ENCODE peak calls at places on chromosomes 13 and 19, in six cellular contexts. U, B, O, P, F and A are unnamed samples.

GRCh38 chr13:27005556-27005955 is 166.1 kb downstream of the USP12 start:
- DNase-seq in O (no peak), B (no peak), F (no peak), U (no peak), P (no peak), A (no peak)

GRCh38 chr13:40026174-40026585 is 370.7 kb downstream of the COG6 start:
- DNase-seq in P (no peak), O (no peak), B (no peak), F (peak; percentile 73), U (no peak), A (no peak)

GRCh38 chr19:35135389-35135909 is 590 bp upstream of the LGI4 start:
- DNase-seq in P (peak; percentile 87), F (no peak), O (no peak), U (peak; percentile 80), B (peak; percentile 83), A (peak; percentile 90)

GRCh38 chr19:38985262-38985661 is 9.7 kb upstream of the FBXO17 start:
- DNase-seq in P (no peak), U (no peak), F (no peak), B (no peak), O (no peak), A (no peak)

GRCh38 chr13:48586591-48587103 is 53.8 kb upstream of the RCBTB2 start:
- DNase-seq in B (no peak), O (no peak), F (no peak), P (peak; percentile 73), U (peak; percentile 49), A (no peak)

GRCh38 chr19:13841339-13842293 is 35.3 kb upstream of the NANOS3 start:
- DNase-seq in B (peak; percentile 84), P (peak; percentile 80), U (peak; percentile 77), O (no peak), F (peak; percentile 69), A (peak; percentile 54)

GRCh38 chr13:24225930-24226329 is 65.4 kb downstream of the SPATA13 start:
- DNase-seq in P (no peak), F (no peak), U (no peak), B (no peak), O (no peak), A (no peak)

GRCh38 chr13:25292301-25292700 is 5.0 kb upstream of the MTMR6 start:
- DNase-seq in P (peak; percentile 51), B (no peak), O (no peak), F (peak; percentile 25), U (no peak), A (no peak)

GRCh38 chr13:35855531-35856019 is 275.6 kb downstream of the DCLK1 start:
- DNase-seq in B (no peak), F (peak; percentile 78), O (peak; percentile 89), P (no peak), U (no peak), A (peak; percentile 75)

GRCh38 chr19:10503002-10503789 is at the start of gene KEAP1:
- DNase-seq in B (peak; percentile 59), P (peak; percentile 66), U (no peak), O (no peak), F (no peak), A (peak; percentile 32)

GRCh38 chr13:21365574-21365973 is 93.5 kb downstream of the ZDHHC20 start:
- DNase-seq in B (no peak), F (no peak), P (no peak), O (no peak), U (no peak), A (no peak)

GRCh38 chr13:46571189-46571901 is 18.4 kb downstream of the LRCH1 start:
- DNase-seq in P (no peak), B (no peak), U (no peak), F (no peak), O (no peak), A (no peak)

GRCh38 chr19:13794388-13794751 is 873 bp upstream of the ZSWIM4 start:
- DNase-seq in U (peak; percentile 75), F (peak; percentile 70), B (peak; percentile 70), O (no peak), P (peak; percentile 93), A (no peak)

GRCh38 chr19:44808463-44809371 is at the start of gene BCAM:
- DNase-seq in F (peak; percentile 40), P (peak; percentile 89), U (peak; percentile 71), O (no peak), B (peak; percentile 83), A (peak; percentile 35)

GRCh38 chr19:14478113-14478545 is 3.0 kb upstream of the PTGER1 start:
- DNase-seq in O (no peak), F (no peak), B (no peak), P (no peak), U (no peak), A (no peak)

GRCh38 chr19:33399745-33400681 is 26.5 kb downstream of the CEBPG start:
- DNase-seq in F (no peak), O (no peak), B (peak; percentile 45), P (peak; percentile 41), U (no peak), A (no peak)

GRCh38 chr13:97330448-97330847 is 103.5 kb upstream of the RAP2A start:
- DNase-seq in B (no peak), O (no peak), U (no peak), F (no peak), P (no peak), A (no peak)

GRCh38 chr13:94416454-94417080 is 62.9 kb downstream of the DCT start:
- DNase-seq in P (no peak), F (peak; percentile 15), O (peak; percentile 74), U (no peak), B (no peak), A (peak; percentile 66)

GRCh38 chr19:51327066-51327985 is 14.6 kb downstream of the VSIG10L start:
- DNase-seq in B (peak; percentile 73), U (no peak), P (peak; percentile 74), O (peak; percentile 48), F (peak; percentile 31), A (peak; percentile 82)

GRCh38 chr19:1018932-1019615 is 1.8 kb downstream of the TMEM259 start:
- DNase-seq in B (no peak), O (no peak), U (no peak), P (no peak), F (no peak), A (no peak)

GRCh38 chr13:96091164-96091931 is 1.4 kb downstream of the HS6ST3 start:
- DNase-seq in U (no peak), O (no peak), F (no peak), P (no peak), B (peak; percentile 44), A (peak; percentile 75)

GRCh38 chr19:40147693-40148347 is 43.4 kb upstream of the MAP3K10 start:
- DNase-seq in U (no peak), O (no peak), P (peak; percentile 54), B (no peak), F (peak; percentile 82), A (no peak)

GRCh38 chr19:35025969-35026368 is 4.3 kb upstream of the SCN1B start:
- DNase-seq in O (no peak), F (no peak), B (no peak), P (no peak), U (no peak), A (no peak)

GRCh38 chr19:16593181-16593580 is 21.0 kb upstream of the SLC35E1 start:
- DNase-seq in U (no peak), F (no peak), B (no peak), P (no peak), O (no peak), A (no peak)

GRCh38 chr19:16596399-16596798 is 24.2 kb upstream of the SLC35E1 start:
- DNase-seq in B (no peak), U (no peak), O (no peak), P (no peak), F (no peak), A (no peak)

GRCh38 chr19:16594131-16594586 is 21.9 kb upstream of the SLC35E1 start:
- DNase-seq in P (no peak), U (no peak), F (no peak), O (no peak), B (no peak), A (no peak)

GRCh38 chr19:16594681-16595091 is 22.5 kb upstream of the SLC35E1 start:
- DNase-seq in F (no peak), U (no peak), O (no peak), P (no peak), B (no peak), A (no peak)

GRCh38 chr19:16595097-16595496 is 22.9 kb upstream of the SLC35E1 start:
- DNase-seq in P (no peak), O (no peak), F (no peak), B (no peak), U (no peak), A (no peak)
- H3K4me1 ChIP-seq in P (no peaks in the 10 kb centered on the region), O (peaks cover 22% of the 10 kb centered on the region), F (peaks cover 30% of the 10 kb centered on the region), B (peaks cover 57% of the 10 kb centered on the region), U (no peaks in the 10 kb centered on the region), A (no peaks in the 10 kb centered on the region)

DNA sequence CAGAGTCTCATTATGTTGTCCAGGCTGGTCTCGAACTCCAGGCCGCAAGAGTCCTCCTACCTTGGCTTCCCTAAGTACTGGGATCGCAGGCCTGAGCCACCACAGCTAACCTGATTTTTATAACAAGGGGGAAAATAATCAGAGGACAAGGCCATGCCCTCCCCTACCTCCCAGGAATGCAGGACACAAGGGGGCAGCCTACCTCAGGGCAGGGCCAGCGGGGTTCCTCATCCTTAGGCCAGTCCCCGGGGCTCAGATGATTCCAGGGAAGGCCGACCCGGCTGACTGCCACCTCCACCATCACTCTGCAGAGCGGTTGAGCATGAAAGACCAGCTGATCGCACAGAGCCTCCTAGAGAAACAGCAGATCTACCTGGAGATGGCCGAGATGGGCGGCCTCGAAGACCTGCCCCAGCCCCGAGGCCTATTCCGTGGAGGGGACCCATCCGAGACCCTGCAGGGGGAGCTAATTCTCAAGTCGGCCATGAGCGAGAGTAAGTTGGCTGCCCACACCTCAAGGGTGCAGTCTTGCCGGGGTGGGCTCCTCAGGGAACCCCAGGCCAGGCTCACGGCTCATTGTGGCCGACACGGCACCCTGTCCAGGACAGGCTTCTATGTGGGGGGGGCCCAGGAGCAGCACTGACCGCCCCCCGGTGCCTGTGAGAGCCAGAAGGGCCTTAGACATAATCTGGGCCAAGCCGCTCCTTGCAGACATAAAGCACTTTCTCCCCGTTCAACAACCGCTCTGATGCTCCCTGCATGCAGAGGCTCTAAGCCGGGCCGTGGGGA is 26.8 kb downstream of the PEX11G start:
- DNase-seq in U (no peak), B (no peak), O (no peak), F (no peak), P (no peak), A (no peak)
- H3K36me3 ChIP-seq in U (peaks cover 25% of the 10 kb centered on the region), B (peaks cover 95% of the 10 kb centered on the region), O (peaks cover 60% of the 10 kb centered on the region), F (peaks cover 6% of the 10 kb centered on the region), P (no peaks in the 10 kb centered on the region), A (peaks cover 14% of the 10 kb centered on the region)

GRCh38 chr19:5954293-5954692 is 23.6 kb downstream of the RANBP3 start:
- DNase-seq in U (no peak), F (no peak), O (no peak), P (no peak), B (no peak), A (no peak)
- H3K4me1 ChIP-seq in U (peaks cover 24% of the 10 kb centered on the region), F (peaks cover 15% of the 10 kb centered on the region), O (peaks cover 24% of the 10 kb centered on the region), P (peaks cover 4% of the 10 kb centered on the region), B (peaks cover 89% of the 10 kb centered on the region), A (peaks cover 46% of the 10 kb centered on the region)

DNA sequence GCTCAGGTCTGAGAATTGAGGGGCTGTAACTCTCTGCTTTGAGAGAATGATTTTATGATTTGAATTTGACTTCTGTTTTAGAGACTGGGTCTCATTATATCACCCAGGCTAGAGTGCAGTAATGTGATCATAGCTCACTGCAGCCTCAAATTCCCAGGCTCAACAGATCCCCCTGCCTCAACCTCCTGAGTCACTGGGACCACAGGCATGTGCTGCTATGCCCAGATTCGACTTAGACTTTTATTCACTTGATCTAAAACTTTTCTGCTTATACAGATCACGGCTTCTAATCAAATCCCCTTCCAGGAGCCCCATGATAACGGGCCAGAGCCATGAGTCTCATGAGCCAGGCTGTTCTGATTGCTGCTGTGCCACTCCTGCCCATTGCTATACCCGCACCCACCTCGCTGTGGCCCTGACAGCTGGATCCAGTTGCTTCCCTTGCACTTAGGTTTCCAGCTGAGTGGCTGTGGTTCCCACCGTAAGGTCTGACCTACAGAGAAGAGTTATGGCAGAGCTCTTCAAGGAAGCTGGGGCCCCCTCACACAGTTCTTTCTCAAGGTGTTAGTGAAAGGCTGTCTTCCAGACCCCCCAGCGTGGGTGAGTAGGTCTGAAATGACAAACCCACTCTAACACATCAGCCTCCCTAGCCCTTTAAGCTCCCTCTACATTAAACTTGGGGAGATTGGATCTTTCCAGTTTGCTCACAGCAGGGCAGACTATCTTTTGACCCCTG is 251.2 kb upstream of the SGCG start:
- DNase-seq in F (no peak), P (no peak), O (no peak), U (no peak), B (no peak), A (no peak)
- H3K36me3 ChIP-seq in F (no peaks in the 10 kb centered on the region), P (no peaks in the 10 kb centered on the region), O (no peaks in the 10 kb centered on the region), U (no peaks in the 10 kb centered on the region), B (no peaks in the 10 kb centered on the region), A (no peaks in the 10 kb centered on the region)